ENCODE peak calls at places on chromosomes 11 and 22, in seven cellular contexts. B is erythroblast, W is activated T-cell treated with anti-CD3 and anti-CD28 coated beads for 1 hour, U is fibroblast of mammary gland, X is left ventricle myocardium inferior, V is body of pancreas, Q is GM12865. J is an unnamed sample.

GRCh38 chr11:47852053-47852452 is 3.9 kb upstream of the NUP160 start:
- DNase-seq in X (no peak), V (no peak), B (no peak), Q (no peak), U (no peak), W (no peak), J (no peak)

GRCh38 chr11:33779849-33780528 is 5.7 kb upstream of the FBXO3 start:
- DNase-seq in B (no peak), U (peak; percentile 77), X (no peak), Q (no peak), W (no peak), V (peak; percentile 25), J (no peak)

GRCh38 chr11:6321961-6322362 is 1.7 kb upstream of the CAVIN3 start:
- DNase-seq in X (no peak), Q (no peak), B (no peak), U (peak; percentile 78), V (no peak), W (no peak), J (no peak)

GRCh38 chr11:67355023-67355793 is 1.9 kb upstream of the POLD4 start:
- DNase-seq in V (no peak), U (no peak), W (no peak), Q (no peak), X (no peak), B (no peak), J (no peak)

GRCh38 chr11:75768112-75768908 is at the start of gene DGAT2:
- DNase-seq in Q (peak; percentile 92), X (peak; percentile 78), W (peak; percentile 61), U (peak; percentile 44), B (peak; percentile 92), V (peak; percentile 75), J (peak; percentile 86)

GRCh38 chr11:16912607-16913006 is 101.6 kb downstream of the PLEKHA7 start:
- DNase-seq in X (no peak), V (peak; percentile 75), Q (no peak), W (no peak), B (no peak), U (no peak), J (no peak)

GRCh38 chr22:25388866-25389540 is 169.6 kb downstream of the CRYBB2 start:
- DNase-seq in X (no peak), V (no peak), W (no peak), Q (no peak), B (no peak), U (no peak), J (no peak)

GRCh38 chr22:11627436-11627797 is 3900.6 kb upstream of the OR11H1 start:
- DNase-seq in U (no peak), X (no peak), W (no peak), Q (no peak), B (no peak), V (no peak), J (no peak)

GRCh38 chr11:102974552-102975280 is 19.2 kb upstream of the MMP13 start:
- DNase-seq in V (no peak), X (no peak), Q (no peak), U (peak; percentile 67), W (no peak), B (no peak), J (no peak)

GRCh38 chr11:4035985-4036384 is 58.6 kb upstream of the RRM1 start:
- DNase-seq in Q (no peak), B (no peak), W (no peak), X (no peak), U (no peak), V (no peak), J (no peak)

GRCh38 chr11:38365274-38365673 is 1767.2 kb upstream of the RAG2 start:
- DNase-seq in U (no peak), W (no peak), V (no peak), B (no peak), X (no peak), Q (no peak), J (no peak)

GRCh38 chr22:41641854-41642253 is 20.8 kb downstream of the XRCC6 start:
- DNase-seq in Q (no peak), V (no peak), X (no peak), U (no peak), B (no peak), W (no peak), J (no peak)

GRCh38 chr11:45333506-45333971 is 47.4 kb upstream of the SYT13 start:
- DNase-seq in X (peak; percentile 59), Q (peak; percentile 19), V (peak; percentile 65), W (no peak), B (peak; percentile 11), U (peak; percentile 56), J (peak; percentile 68)

GRCh38 chr11:105647780-105648179 is 37.9 kb downstream of the GRIA4 start:
- DNase-seq in W (no peak), U (no peak), B (no peak), V (no peak), Q (no peak), X (no peak), J (no peak)

GRCh38 chr11:134676516-134677287 is 264.7 kb upstream of the B3GAT1 start:
- DNase-seq in W (no peak), Q (no peak), X (no peak), B (no peak), U (no peak), V (no peak), J (no peak)

GRCh38 chr22:22087854-22088657 is 105.5 kb upstream of the TOP3B start:
- DNase-seq in W (no peak), B (no peak), X (no peak), Q (no peak), V (no peak), U (no peak), J (no peak)

GRCh38 chr22:39908737-39909136 is 7.9 kb downstream of the GRAP2 start:
- DNase-seq in B (peak; percentile 19), V (no peak), Q (peak; percentile 35), X (no peak), U (peak; percentile 54), W (no peak), J (no peak)

GRCh38 chr11:112437096-112437495 is 176.4 kb upstream of the PLET1 start:
- DNase-seq in U (no peak), B (no peak), Q (no peak), X (no peak), W (no peak), V (no peak), J (no peak)

GRCh38 chr22:40479126-40479800 is 108.9 kb downstream of the SGSM3 start:
- DNase-seq in B (no peak), W (no peak), X (no peak), V (no peak), U (no peak), Q (no peak), J (no peak)

GRCh38 chr22:36413022-36413770 is 25.4 kb upstream of the MYH9 start:
- DNase-seq in B (peak; percentile 30), Q (no peak), X (no peak), U (no peak), W (no peak), V (peak; percentile 49), J (no peak)

GRCh38 chr11:75077316-75077715 is 19.4 kb downstream of the OR2AT4 start:
- DNase-seq in W (no peak), U (peak; percentile 55), V (no peak), B (no peak), X (no peak), Q (no peak), J (no peak)